ENCODE peak calls at places on chromosome 13, in six cellular contexts. S is Caco-2, J is fibroblast of lung, N is spleen, P is left ventricle myocardium inferior, C is MG63. Z is an unnamed sample.

GRCh38 chr13:36913463-36913862 is 6.6 kb downstream of the SMAD9 start:
- DNase-seq in S (no peak), P (no peak), C (no peak), N (no peak), J (no peak), Z (no peak)

GRCh38 chr13:80361883-80362327 is 21.0 kb upstream of the SPRY2 start:
- DNase-seq in J (no peak), C (no peak), S (peak; percentile 42), P (no peak), N (no peak), Z (peak; percentile 67)

GRCh38 chr13:34145061-34145460 is 327.1 kb downstream of the RFC3 start:
- DNase-seq in S (no peak), N (no peak), P (no peak), J (no peak), C (no peak), Z (no peak)

GRCh38 chr13:40452741-40453665 is 213.4 kb downstream of the FOXO1 start:
- DNase-seq in N (no peak), C (no peak), S (no peak), J (peak; percentile 28), P (no peak), Z (no peak)

GRCh38 chr13:66805657-66806056 is 424.5 kb downstream of the PCDH9 start:
- DNase-seq in C (peak; percentile 47), S (no peak), N (no peak), J (peak; percentile 95), P (no peak), Z (no peak)

GRCh38 chr13:102970542-102970941 is 95.7 kb downstream of the SLC10A2 start:
- DNase-seq in C (no peak), S (no peak), P (no peak), J (no peak), N (no peak), Z (no peak)

GRCh38 chr13:70668293-70668692 is 560.0 kb upstream of the KLHL1 start:
- DNase-seq in J (no peak), S (peak; percentile 23), P (no peak), N (no peak), C (no peak), Z (peak; percentile 4)

GRCh38 chr13:90154311-90154960 is 1193.1 kb upstream of the MIR17HG start:
- DNase-seq in J (no peak), P (no peak), N (no peak), C (peak; percentile 7), S (no peak), Z (no peak)

GRCh38 chr13:72383646-72384045 is 343.8 kb downstream of the MZT1 start:
- DNase-seq in N (no peak), P (no peak), C (no peak), J (no peak), S (no peak), Z (no peak)

GRCh38 chr13:112671359-112671758 is 18.5 kb upstream of the ATP11A start:
- DNase-seq in C (no peak), S (no peak), J (no peak), N (no peak), P (no peak), Z (no peak)

GRCh38 chr13:23993439-23993980 is 96.2 kb upstream of the C1QTNF9B start:
- DNase-seq in N (no peak), S (no peak), J (no peak), P (no peak), C (peak; percentile 6), Z (no peak)

GRCh38 chr13:20182231-20182846 is 10.4 kb downstream of the GJB2 start:
- DNase-seq in J (peak; percentile 83), N (no peak), S (peak; percentile 77), C (peak; percentile 44), P (no peak), Z (peak; percentile 57)

GRCh38 chr13:75635101-75635620 is 969 bp upstream of the LMO7 start:
- DNase-seq in S (no peak), P (no peak), J (no peak), C (peak; percentile 38), N (no peak), Z (no peak)

GRCh38 chr13:73967397-73968165 is 166.6 kb downstream of the KLF12 start:
- DNase-seq in P (no peak), N (no peak), C (no peak), J (no peak), S (no peak), Z (no peak)

GRCh38 chr13:75633285-75633684 is 2.8 kb upstream of the LMO7 start:
- DNase-seq in N (no peak), J (peak; percentile 71), S (no peak), C (peak; percentile 40), P (no peak), Z (no peak)

GRCh38 chr13:110433014-110433413 is 125.9 kb downstream of the COL4A2 start:
- DNase-seq in N (no peak), S (no peak), P (peak; percentile 61), J (no peak), C (no peak), Z (no peak)

GRCh38 chr13:110119943-110120905 is 186.7 kb downstream of the COL4A1 start:
- DNase-seq in N (no peak), J (no peak), C (no peak), S (no peak), P (no peak), Z (no peak)

GRCh38 chr13:47081850-47082249 is 185.0 kb upstream of the HTR2A start:
- DNase-seq in S (no peak), P (no peak), J (no peak), N (no peak), C (no peak), Z (no peak)

GRCh38 chr13:47080616-47081015 is 183.8 kb upstream of the HTR2A start:
- DNase-seq in P (no peak), J (no peak), C (no peak), N (no peak), S (no peak), Z (no peak)

GRCh38 chr13:47081246-47081645 is 184.4 kb upstream of the HTR2A start:
- DNase-seq in S (no peak), J (no peak), N (no peak), C (no peak), P (no peak), Z (no peak)

DNA sequence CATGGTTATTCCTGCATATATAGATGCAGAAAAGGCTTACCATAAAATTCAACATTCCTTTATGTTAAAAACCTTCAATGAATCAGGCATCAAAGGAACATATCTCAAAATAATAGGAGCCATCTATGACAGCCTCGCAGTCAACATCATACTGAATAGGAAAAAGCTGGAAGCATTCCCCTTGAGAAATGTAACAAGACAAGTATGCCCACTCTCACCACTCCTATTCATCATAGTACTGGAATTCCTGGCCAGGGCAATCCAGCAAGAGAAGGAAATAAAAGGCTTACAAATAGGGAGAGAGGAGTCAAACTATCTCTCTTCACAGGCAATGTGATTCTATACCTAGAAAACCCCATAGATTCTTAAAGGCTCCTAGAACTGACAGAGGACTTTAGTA is 179.7 kb upstream of the HTR2A start:
- DNase-seq in N (no peak), P (no peak), J (no peak), S (no peak), C (no peak), Z (no peak)
- H3K27me3 ChIP-seq in N (no peaks in the 10 kb centered on the region), P (no peaks in the 10 kb centered on the region), J (no peaks in the 10 kb centered on the region), S (no peaks in the 10 kb centered on the region), C (no peaks in the 10 kb centered on the region), Z (no peaks in the 10 kb centered on the region)

GRCh38 chr13:18947376-18947977 is 234.1 kb downstream of the TUBA3C start:
- DNase-seq in N (peak; percentile 66), P (no peak), J (no peak), S (no peak), C (no peak), Z (no peak)

GRCh38 chr13:18949489-18949761 is 232.2 kb downstream of the TUBA3C start:
- DNase-seq in S (no peak), J (no peak), P (no peak), C (peak; percentile 67), N (no peak), Z (no peak)

GRCh38 chr13:18946738-18947137 is 234.9 kb downstream of the TUBA3C start:
- DNase-seq in S (no peak), J (no peak), C (no peak), P (no peak), N (peak; percentile 70), Z (no peak)

GRCh38 chr13:18948664-18949488 is 232.7 kb downstream of the TUBA3C start:
- DNase-seq in J (no peak), S (no peak), N (peak; percentile 64), C (no peak), P (no peak), Z (no peak)

DNA sequence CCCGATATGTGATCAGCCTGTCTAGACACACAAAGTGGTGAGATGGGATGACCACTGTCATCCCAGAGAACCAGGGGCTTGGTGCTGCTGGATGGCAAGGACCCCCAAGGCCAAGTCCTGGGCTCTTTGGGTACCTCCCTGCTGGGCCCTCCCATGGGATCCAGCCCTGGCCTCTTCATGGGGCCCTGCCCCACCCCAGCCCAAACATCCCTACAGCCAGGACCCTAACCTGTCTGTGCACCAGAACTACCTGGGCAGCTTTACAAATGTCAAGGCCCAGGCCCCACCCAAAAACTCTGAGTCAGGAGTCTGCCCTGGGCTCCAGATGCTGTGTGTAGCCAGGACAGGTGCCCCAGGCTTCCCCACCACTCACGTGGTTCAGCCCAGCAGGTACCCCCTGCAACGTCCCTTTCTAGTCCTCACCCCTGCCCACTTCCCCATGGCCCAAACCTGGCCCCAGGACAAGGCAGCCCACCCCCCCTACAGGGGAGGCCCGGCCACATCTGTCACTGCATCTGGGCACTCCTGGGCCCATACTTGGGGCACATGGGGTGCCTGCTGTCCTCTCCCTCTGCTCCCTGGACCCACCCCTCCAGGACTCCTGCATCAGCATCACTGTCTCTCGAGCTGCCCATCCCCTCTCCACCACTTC is 233.5 kb downstream of the TUBA3C start:
- DNase-seq in J (no peak), P (no peak), C (no peak), N (peak; percentile 51), S (no peak), Z (no peak)
- H3K9me3 ChIP-seq in J (no peaks in the 10 kb centered on the region), P (no peaks in the 10 kb centered on the region), C (no peaks in the 10 kb centered on the region), N (peaks cover 4% of the 10 kb centered on the region), S (no peaks in the 10 kb centered on the region), Z (no peaks in the 10 kb centered on the region)

GRCh38 chr13:99120751-99121150 is 79.9 kb upstream of the UBAC2 start:
- DNase-seq in N (no peak), J (no peak), S (no peak), C (no peak), P (no peak), Z (no peak)

GRCh38 chr13:99124046-99124400 is 76.6 kb upstream of the UBAC2 start:
- DNase-seq in J (no peak), S (no peak), C (no peak), N (no peak), P (no peak), Z (no peak)

GRCh38 chr13:99123101-99124045 is 77.3 kb upstream of the UBAC2 start:
- DNase-seq in P (no peak), J (peak; percentile 1), C (peak; percentile 7), N (no peak), S (no peak), Z (peak; percentile 64)

GRCh38 chr13:99119686-99120085 is 81.0 kb upstream of the UBAC2 start:
- DNase-seq in P (no peak), J (no peak), S (no peak), N (no peak), C (no peak), Z (no peak)

GRCh38 chr13:99122171-99122570 is 78.5 kb upstream of the UBAC2 start:
- DNase-seq in N (no peak), C (no peak), S (no peak), P (no peak), J (no peak), Z (no peak)
- H3K27me3 ChIP-seq in N (peaks cover 6% of the 10 kb centered on the region), C (no peaks in the 10 kb centered on the region), S (no peaks in the 10 kb centered on the region), P (peaks cover 20% of the 10 kb centered on the region), J (no peaks in the 10 kb centered on the region), Z (peaks cover 3% of the 10 kb centered on the region)

DNA sequence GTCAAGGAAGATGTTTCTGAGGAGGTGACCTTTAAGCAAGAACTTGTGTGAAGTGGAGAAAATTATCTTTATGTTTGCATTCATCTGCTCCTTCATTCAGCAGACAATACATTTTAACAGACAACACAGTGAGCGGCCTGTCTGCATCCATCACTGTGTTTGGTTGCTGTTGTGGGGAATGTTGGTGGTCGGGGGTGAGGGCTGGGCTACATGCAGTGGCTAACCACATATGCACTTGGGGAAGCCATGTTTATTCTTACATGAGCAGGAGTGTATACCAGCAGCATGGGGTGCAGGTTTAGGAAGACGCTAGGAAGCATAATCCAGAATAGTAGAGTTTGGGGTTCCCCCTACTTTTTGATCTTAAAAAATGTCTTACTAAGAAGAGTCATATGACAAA is 66.4 kb downstream of the DHRS12 start:
- DNase-seq in S (no peak), N (no peak), P (no peak), C (no peak), J (no peak), Z (no peak)
- H3K9me3 ChIP-seq in S (no peaks in the 10 kb centered on the region), N (no peaks in the 10 kb centered on the region), P (no peaks in the 10 kb centered on the region), C (no peaks in the 10 kb centered on the region), J (no peaks in the 10 kb centered on the region), Z (no peaks in the 10 kb centered on the region)

Z was measured in SJCRH30.